ENCODE peak calls at places on chromosomes 2 and 18, in six cellular contexts. Z is heart left ventricle; T is transverse colon; X is cardiac muscle cell; H is Karpas-422; K is CD4-positive, alpha-beta memory T cell. J is an unnamed sample. For H3K9me3, the result is how much of the 10 kb centered on the place peaks cover.

GRCh38 chr2:71673402-71673795 is 220.0 kb downstream of the DYSF start:
- DNase-seq in T (no peak), H (no peak), Z (no peak), K (no peak), X (no peak), J (no peak)

GRCh38 chr2:65576861-65577601 is 144.6 kb upstream of the SPRED2 start:
- DNase-seq in H (no peak), T (no peak), X (no peak), Z (no peak), K (no peak), J (no peak)

GRCh38 chr2:74778381-74779371 is 55.3 kb upstream of the HK2 start:
- DNase-seq in H (no peak), X (peak), K (no peak), T (no peak), Z (no peak), J (no peak)

GRCh38 chr2:19775315-19775714 is 126.5 kb downstream of the TTC32 start:
- DNase-seq in T (no peak), Z (no peak), X (no peak), H (no peak), K (no peak), J (peak)

GRCh38 chr2:127411609-127412370 is 6.4 kb upstream of the PROC start:
- DNase-seq in T (no peak), Z (no peak), X (no peak), H (no peak), K (no peak), J (no peak)

GRCh38 chr2:34153484-34153883 is 554.4 kb upstream of the FAM98A start:
- DNase-seq in X (no peak), H (no peak), T (no peak), Z (no peak), K (no peak), J (no peak)

GRCh38 chr2:231674587-231675334 is 33.6 kb upstream of the PTMA start:
- DNase-seq in T (peak), X (peak), K (peak), H (peak), Z (peak), J (peak)

GRCh38 chr2:12722445-12723316 is 5.9 kb downstream of the TRIB2 start:
- DNase-seq in T (no peak), X (no peak), H (no peak), Z (no peak), K (no peak), J (no peak)

GRCh38 chr2:17879137-17879912 is 858 bp downstream of the KCNS3 start:
- DNase-seq in X (peak), Z (peak), H (no peak), T (peak), K (no peak), J (peak)

GRCh38 chr2:10371441-10372194 is 68.9 kb downstream of the HPCAL1 start:
- DNase-seq in T (no peak), Z (no peak), H (no peak), X (no peak), K (no peak), J (no peak)

GRCh38 chr18:67520276-67521035 is 3.9 kb upstream of the DSEL start:
- DNase-seq in Z (no peak), X (no peak), T (no peak), H (no peak), K (no peak), J (no peak)

GRCh38 chr2:186917866-186918265 is 68.9 kb upstream of the ZSWIM2 start:
- DNase-seq in H (no peak), T (no peak), K (no peak), X (no peak), Z (no peak), J (no peak)

GRCh38 chr2:227406177-227407031 is 18.7 kb upstream of the SCYGR1 start:
- DNase-seq in T (peak), X (peak), Z (peak), H (peak), K (no peak), J (peak)

GRCh38 chr18:23723121-23723520 is 33.9 kb downstream of the LAMA3 start:
- DNase-seq in K (no peak), Z (no peak), T (no peak), X (no peak), H (no peak), J (no peak)

GRCh38 chr2:107349329-107349728 is 463.4 kb upstream of the ST6GAL2 start:
- DNase-seq in H (no peak), T (no peak), Z (no peak), K (no peak), X (no peak), J (no peak)

GRCh38 chr18:10690376-10690775 is 164.5 kb downstream of the NAPG start:
- DNase-seq in X (peak), K (no peak), H (no peak), Z (no peak), T (no peak), J (no peak)

DNA sequence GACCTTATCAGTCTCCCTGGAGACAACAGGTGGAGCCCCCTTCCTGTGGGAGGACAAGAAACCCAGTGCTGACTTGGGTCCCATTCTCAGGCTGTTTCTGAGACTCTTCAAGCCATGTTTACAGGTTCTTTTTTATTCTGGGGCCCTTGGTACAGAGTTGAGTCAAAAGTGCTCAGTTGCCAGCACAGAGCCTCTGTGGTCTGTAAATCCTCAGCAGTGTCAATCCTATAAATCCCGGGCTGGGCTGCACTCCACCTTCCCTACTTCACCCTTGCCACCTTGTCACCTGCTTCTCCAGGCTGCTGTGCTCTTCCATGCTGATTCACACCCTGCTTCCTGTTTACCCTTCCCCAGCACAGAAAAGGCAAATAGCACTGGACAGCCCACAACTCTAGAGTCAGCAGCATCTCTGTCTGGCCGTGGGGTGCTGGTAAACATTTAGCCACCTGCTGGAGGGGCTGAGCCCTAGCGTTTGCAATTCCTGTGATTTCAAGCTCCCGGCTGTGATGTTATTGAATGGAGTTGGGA is 74.7 kb downstream of the TNFRSF11A start:
- DNase-seq in T (peak), X (peak), K (no peak), H (no peak), Z (no peak), J (no peak)
- H3K9me3 ChIP-seq in T (under half), X (under half), K (under half), H (under half), Z (under half), J (under half)

GRCh38 chr2:238473523-238473922 is 46.8 kb downstream of the ASB1 start:
- DNase-seq in T (no peak), K (no peak), X (no peak), Z (no peak), H (no peak), J (no peak)
- H3K9me3 ChIP-seq in T (under half), K (under half), X (under half), Z (under half), H (under half), J (under half)

GRCh38 chr2:56055405-56055804 is 128.4 kb upstream of the CCDC85A start:
- DNase-seq in X (no peak), Z (no peak), T (no peak), K (no peak), H (no peak), J (no peak)
- H3K9me3 ChIP-seq in X (under half), Z (under half), T (under half), K (under half), H (under half), J (under half)

DNA sequence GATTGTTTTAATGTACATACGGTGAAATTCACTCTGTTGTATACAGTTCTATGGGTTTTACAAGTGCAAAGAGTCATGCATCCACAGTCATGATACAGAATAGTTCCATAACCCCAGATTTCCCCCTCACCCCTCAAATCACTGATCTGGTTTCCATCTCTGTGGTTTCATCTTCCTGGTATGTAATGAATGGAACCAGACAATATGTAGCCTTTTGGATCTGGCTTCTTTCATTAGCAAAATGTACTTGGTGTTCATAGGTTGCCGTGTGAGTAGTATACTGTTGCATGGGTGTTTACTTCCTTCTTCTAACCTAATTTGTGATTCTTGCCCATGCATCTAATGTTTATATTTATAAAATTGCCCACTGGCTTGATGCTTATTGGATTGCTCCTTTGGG is 298.7 kb upstream of the NRP2 start:
- DNase-seq in X (no peak), K (no peak), H (no peak), Z (no peak), T (no peak), J (no peak)
- H3K9me3 ChIP-seq in X (under half), K (under half), H (under half), Z (under half), T (under half), J (under half)

DNA sequence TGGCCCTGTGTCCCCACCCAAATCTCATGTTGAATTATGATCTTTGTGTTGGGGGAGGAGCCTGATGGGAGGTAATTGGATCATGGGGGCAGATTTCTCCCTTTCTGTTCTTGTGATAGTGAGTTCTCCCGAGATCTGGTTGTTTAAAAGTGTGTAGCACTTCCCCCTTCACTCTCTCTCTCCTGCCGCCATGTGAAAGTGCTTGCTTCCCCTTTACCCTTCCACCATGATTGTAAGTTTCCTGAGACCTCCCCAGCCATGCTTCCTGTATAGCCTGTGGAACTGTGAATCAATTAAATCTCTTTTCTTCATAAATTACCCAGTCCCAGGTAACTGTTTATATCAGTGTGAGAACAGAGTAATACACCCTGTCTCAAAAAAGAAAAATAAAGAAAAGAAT is 25.5 kb downstream of the LRRFIP1 start:
- DNase-seq in X (no peak), Z (no peak), H (no peak), T (no peak), K (no peak), J (no peak)
- H3K9me3 ChIP-seq in X (under half), Z (under half), H (under half), T (under half), K (under half), J (under half)

DNA sequence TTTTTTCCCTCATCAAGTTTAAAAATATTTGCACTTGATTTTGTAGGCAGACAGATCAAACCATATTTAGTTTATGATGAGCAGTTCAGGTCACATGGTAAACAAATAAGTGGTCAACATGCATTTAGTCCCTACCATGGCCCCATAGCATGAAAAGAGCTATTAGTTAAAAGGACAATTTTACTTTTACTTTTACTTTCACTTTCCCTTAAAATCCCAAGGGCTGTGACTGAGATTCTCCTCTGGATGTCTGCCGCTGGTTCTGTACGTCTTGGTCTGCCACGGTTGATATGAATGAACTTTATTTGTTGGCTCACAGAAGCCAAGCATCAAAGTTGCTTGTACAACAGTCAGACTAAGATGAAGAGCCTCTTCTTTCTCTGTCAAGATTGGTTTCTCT is 626.2 kb upstream of the CDH7 start:
- DNase-seq in Z (no peak), X (no peak), H (no peak), K (no peak), T (no peak), J (no peak)
- H3K9me3 ChIP-seq in Z (under half), X (under half), H (half or more), K (under half), T (under half), J (under half)

GRCh38 chr2:185502351-185502750 is 236.3 kb upstream of the FSIP2 start:
- DNase-seq in T (no peak), X (no peak), H (no peak), Z (no peak), K (no peak), J (no peak)

GRCh38 chr2:185511925-185512324 is 226.7 kb upstream of the FSIP2 start:
- DNase-seq in X (no peak), T (no peak), K (no peak), H (no peak), Z (no peak), J (no peak)

GRCh38 chr2:185510060-185510459 is 228.5 kb upstream of the FSIP2 start:
- DNase-seq in T (no peak), X (no peak), K (no peak), Z (no peak), H (no peak), J (no peak)

DNA sequence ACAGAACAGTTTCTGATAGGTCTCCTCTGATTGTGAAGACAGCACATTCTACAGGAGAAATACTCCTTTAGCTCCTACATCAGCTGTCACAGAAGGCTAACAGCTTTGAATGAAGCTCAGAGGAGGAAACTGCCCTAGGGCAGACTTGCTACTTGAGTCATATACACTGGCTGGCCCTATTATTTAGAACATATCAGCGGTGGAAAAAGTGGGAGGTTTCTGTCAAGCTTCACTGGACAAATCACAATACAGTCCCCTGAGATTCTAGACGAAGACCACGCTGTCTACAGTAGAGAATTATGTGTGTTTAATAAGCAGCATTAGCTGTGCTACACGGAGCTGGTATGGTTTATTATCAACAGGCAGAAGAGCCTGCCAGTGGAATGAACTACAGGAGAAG is 230.9 kb upstream of the FSIP2 start:
- DNase-seq in X (no peak), K (no peak), Z (no peak), H (no peak), T (no peak), J (no peak)
- H3K9me3 ChIP-seq in X (under half), K (under half), Z (half or more), H (under half), T (under half), J (under half)

GRCh38 chr2:170943041-170943440 is 14.0 kb downstream of the GORASP2 start:
- DNase-seq in X (no peak), T (no peak), H (no peak), K (no peak), Z (no peak), J (no peak)

GRCh38 chr2:170940066-170940465 is 11.0 kb downstream of the GORASP2 start:
- DNase-seq in T (no peak), K (no peak), X (no peak), Z (no peak), H (no peak), J (no peak)

GRCh38 chr2:170942615-170943014 is 13.6 kb downstream of the GORASP2 start:
- DNase-seq in T (no peak), K (no peak), H (no peak), X (no peak), Z (no peak), J (no peak)

GRCh38 chr2:170943596-170943995 is 14.5 kb downstream of the GORASP2 start:
- DNase-seq in K (no peak), Z (no peak), X (no peak), T (no peak), H (no peak), J (no peak)

DNA sequence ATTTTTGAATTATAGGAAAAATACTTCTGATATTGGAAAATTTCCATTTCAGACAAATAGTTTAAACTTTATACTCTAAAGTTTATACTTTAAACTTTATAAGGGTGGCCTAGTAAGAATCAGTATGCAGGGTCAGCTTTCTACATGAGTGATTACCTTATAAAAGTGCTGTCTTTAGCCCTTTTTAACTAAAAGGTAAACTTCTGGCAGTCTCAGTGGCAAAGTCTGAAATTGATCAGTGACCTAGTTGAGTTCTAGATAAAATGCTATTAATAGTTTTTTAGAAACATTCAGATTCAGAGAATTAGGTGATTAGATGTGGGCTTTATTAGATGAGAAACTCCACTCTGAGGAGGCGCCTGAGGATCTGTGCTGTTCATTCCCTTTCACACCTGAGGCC is 15.5 kb downstream of the GORASP2 start:
- DNase-seq in K (no peak), X (no peak), Z (no peak), H (no peak), T (no peak), J (no peak)
- H3K9me3 ChIP-seq in K (under half), X (under half), Z (under half), H (under half), T (under half), J (under half)

DNA sequence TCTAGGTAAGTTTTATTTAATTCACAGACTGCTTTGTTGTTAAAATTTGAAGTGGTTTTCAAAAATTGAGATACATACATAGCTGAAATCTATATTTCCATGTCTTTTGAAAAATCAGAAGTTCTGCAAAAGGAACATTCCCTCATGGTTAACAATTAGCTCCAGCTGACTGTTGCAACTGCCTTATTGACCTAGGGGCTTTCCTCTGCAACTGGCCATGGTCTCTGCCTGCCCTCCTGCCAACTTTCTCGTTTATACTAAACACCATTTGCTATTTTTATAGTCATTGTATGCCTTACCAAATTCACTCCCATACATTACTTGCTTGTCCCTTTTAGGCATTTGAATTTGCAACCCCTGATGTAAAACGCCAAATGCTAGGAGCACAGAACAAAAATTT is 107.2 kb downstream of the PID1 start:
- DNase-seq in X (no peak), T (no peak), K (no peak), H (no peak), Z (no peak), J (no peak)
- H3K9me3 ChIP-seq in X (under half), T (under half), K (under half), H (under half), Z (under half), J (under half)

J was measured in right cardiac atrium.